ENCODE peak calls at places on chromosomes 16 and 17, in eight cellular contexts. B is transverse colon, I is prostate gland, G is HL-60, L is SK-N-SH, Z is stomach, Q is HCT116, E is HepG2. M is an unnamed sample.

GRCh38 chr16:13453938-13454553 is 465.9 kb upstream of the ERCC4 start:
- DNase-seq in L (peak; percentile 33), Q (peak; percentile 4), I (peak; percentile 7), E (peak; percentile 38), G (peak; percentile 16), B (peak; percentile 9), Z (peak; percentile 33), M (no peak)

GRCh38 chr16:85398688-85399582 is 214.2 kb upstream of the GSE1 start:
- DNase-seq in L (no peak), G (no peak), I (no peak), Z (no peak), Q (no peak), E (no peak), B (no peak), M (peak; percentile 38)

GRCh38 chr16:1706386-1707192 is 594 bp downstream of the MAPK8IP3 start:
- DNase-seq in E (no peak), Q (no peak), G (peak; percentile 39), B (no peak), I (no peak), Z (no peak), L (peak; percentile 74), M (peak; percentile 89)

GRCh38 chr16:8254425-8254824 is 335.9 kb downstream of the TMEM114 start:
- DNase-seq in Q (no peak), L (no peak), Z (no peak), B (no peak), I (no peak), G (no peak), E (no peak), M (no peak)

GRCh38 chr17:68197997-68198930 is 49.6 kb upstream of the AMZ2 start:
- DNase-seq in I (no peak), B (no peak), G (no peak), Z (peak; percentile 45), E (no peak), L (peak; percentile 46), Q (no peak), M (peak; percentile 87)

GRCh38 chr16:16075463-16076399 is 126.3 kb downstream of the ABCC1 start:
- DNase-seq in E (no peak), Q (no peak), B (peak; percentile 39), I (no peak), Z (peak; percentile 46), G (peak; percentile 99), L (no peak), M (peak; percentile 54)

GRCh38 chr16:55812951-55813350 is 19.9 kb downstream of the CES1 start:
- DNase-seq in I (no peak), G (no peak), L (no peak), E (no peak), B (no peak), Q (no peak), Z (no peak), M (no peak)

GRCh38 chr17:74637912-74638311 is 14.4 kb upstream of the CD300E start:
- DNase-seq in I (no peak), L (no peak), B (no peak), G (no peak), Q (no peak), Z (no peak), E (no peak), M (no peak)

GRCh38 chr16:86995456-86995855 is 321.7 kb downstream of the C16orf95 start:
- DNase-seq in Z (no peak), G (no peak), B (no peak), Q (no peak), E (no peak), L (no peak), I (no peak), M (no peak)

GRCh38 chr16:50627419-50627818 is 53.7 kb downstream of the SNX20 start:
- DNase-seq in Q (no peak), L (peak; percentile 42), B (peak; percentile 48), Z (peak; percentile 35), G (peak; percentile 39), I (peak; percentile 38), E (no peak), M (peak; percentile 27)

GRCh38 chr16:88882358-88883030 is 16.0 kb upstream of the PABPN1L start:
- DNase-seq in L (no peak), Q (peak; percentile 36), B (peak; percentile 65), E (no peak), Z (peak; percentile 63), G (peak; percentile 2), I (no peak), M (no peak)

GRCh38 chr16:66899945-66900688 is 18.6 kb downstream of the CDH16 start:
- DNase-seq in Q (no peak), L (peak; percentile 81), G (peak; percentile 19), I (no peak), B (peak; percentile 86), Z (peak; percentile 87), E (peak; percentile 72), M (no peak)

GRCh38 chr16:6481894-6482293 is 850.8 kb upstream of the RBFOX1 start:
- DNase-seq in L (no peak), Q (no peak), B (no peak), G (no peak), E (no peak), I (no peak), Z (no peak), M (no peak)

GRCh38 chr17:38671939-38672720 is 2.6 kb downstream of the EPOP start:
- DNase-seq in B (no peak), L (no peak), I (no peak), Q (no peak), G (no peak), Z (no peak), E (no peak), M (no peak)

GRCh38 chr16:48381201-48381600 is 4.0 kb downstream of the SIAH1 start:
- DNase-seq in B (no peak), L (no peak), Z (no peak), Q (no peak), I (no peak), E (no peak), G (no peak), M (no peak)

DNA sequence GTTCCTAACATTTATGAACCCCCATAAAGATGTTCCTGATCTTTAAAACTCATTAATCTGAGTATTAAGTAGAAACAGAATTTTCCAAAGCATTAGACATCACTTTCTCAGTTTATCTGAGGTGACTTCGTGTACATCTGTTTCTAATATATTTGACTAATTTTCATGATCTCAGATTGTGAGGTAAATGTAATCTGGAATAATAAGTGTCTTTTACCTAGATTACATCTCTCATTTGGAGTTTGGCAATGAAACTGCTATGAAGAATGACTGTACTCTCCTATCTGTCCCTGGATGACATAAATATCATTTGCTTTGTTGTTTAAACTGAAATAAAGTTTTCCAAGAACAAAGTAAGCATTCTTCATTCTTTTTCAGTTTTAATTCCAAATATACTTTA is 55.3 kb downstream of the GDPD1 start:
- DNase-seq in Q (no peak), I (no peak), G (no peak), Z (no peak), L (peak; percentile 27), B (no peak), E (no peak), M (no peak)
- TF ChIP-seq POLR2AphosphoS5 in Q (no peak), I (no peak), G (no peak), Z (no peak), L (peak; percentile 17), B (no peak), E (no peak), M (no peak)

GRCh38 chr16:11871193-11871592 is 19.9 kb upstream of the RSL1D1 start:
- DNase-seq in E (peak; percentile 53), Z (no peak), L (no peak), G (no peak), I (no peak), Q (no peak), B (no peak), M (no peak)
- TF ChIP-seq CTCF in E (peak; percentile 44), Z (no peak), L (peak; percentile 40), G (no peak), I (no peak), Q (peak; percentile 27), B (no peak), M (no peak)

GRCh38 chr17:75873587-75874322 is 4.6 kb downstream of the TRIM47 start:
- DNase-seq in G (no peak), Q (no peak), L (peak; percentile 32), I (no peak), B (no peak), Z (no peak), E (no peak), M (no peak)

GRCh38 chr17:75875940-75876189 is 2.5 kb downstream of the TRIM47 start:
- DNase-seq in G (no peak), L (peak; percentile 64), B (no peak), Z (no peak), I (peak; percentile 84), E (no peak), Q (no peak), M (peak; percentile 77)

GRCh38 chr17:75874323-75875181 is 3.8 kb downstream of the TRIM47 start:
- DNase-seq in E (no peak), Z (no peak), G (no peak), Q (no peak), L (peak; percentile 41), B (no peak), I (no peak), M (no peak)

GRCh38 chr17:75875182-75875939 is 3.0 kb downstream of the TRIM47 start:
- DNase-seq in L (peak; percentile 75), G (no peak), B (peak; percentile 59), E (no peak), I (peak; percentile 74), Q (no peak), Z (peak; percentile 60), M (no peak)

DNA sequence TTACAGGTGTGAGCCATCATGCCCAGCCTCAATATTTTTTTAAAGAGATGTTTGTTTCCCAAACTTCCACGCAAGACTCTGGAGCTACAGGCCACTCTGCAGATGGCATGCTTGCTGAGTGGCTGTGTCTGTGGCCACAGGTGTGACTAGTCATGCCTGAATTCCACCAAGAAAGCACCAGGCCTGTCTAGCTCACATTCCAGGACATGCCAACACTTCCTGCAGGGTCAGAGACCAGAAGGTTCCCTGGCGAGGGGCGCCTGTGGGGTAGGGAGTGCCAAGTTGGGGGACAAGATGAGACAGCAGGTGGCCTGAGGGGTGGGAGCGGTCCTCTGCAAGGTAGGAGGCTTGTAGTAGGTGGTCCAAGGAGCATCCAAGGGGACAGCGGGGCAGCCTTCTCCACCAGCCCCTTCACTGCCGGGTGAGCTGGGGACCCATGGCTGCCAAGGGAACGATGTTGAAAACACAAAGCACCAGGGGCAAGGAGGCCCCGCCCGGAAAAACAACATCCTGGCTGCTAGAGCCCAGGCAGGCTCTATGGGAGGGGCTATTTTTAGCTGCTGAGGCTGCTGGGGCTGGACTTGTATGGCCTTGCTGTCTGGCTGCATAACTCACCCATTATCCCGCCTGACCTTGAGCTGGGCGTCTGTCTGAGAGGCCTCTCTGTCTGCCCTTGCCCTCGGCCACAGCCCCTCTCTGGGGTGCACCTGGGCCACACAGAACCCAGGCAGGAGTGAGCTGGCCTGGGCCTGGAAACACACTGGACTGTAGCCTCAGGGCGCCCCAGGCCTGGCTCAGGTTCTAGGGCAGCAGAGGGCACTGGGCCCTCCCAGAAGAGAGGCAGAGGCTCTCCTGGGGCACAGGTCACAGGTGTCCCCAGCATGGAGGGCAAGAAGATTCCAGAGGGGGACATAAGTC is 5.7 kb downstream of the TRIM47 start:
- DNase-seq in B (peak; percentile 78), Z (peak; percentile 76), Q (no peak), I (peak; percentile 76), G (no peak), L (peak; percentile 52), E (peak; percentile 99), M (no peak)
- TF ChIP-seq POLR2AphosphoS5 in B (peak; percentile 24), Z (no peak), Q (peak; percentile 44), I (peak; percentile 77), G (no peak), L (no peak), E (peak; percentile 67), M (peak; percentile 33)

DNA sequence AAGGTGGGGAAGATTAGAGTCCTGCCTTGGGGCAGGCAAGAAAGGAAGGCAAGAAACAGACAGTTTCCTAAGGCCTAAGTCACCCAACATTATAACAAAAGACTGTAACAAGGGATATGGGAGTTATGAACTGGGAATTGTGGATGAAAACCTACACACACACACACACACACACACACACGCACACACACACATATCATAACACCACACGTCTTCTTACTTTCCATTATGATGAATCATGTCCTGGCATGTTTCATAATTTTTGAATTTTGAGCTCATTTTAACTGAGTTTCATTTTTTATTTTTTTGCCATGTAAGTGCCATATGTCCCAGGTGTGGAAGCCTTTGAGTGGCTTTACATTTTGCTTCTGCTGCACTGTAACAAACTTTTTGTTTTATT is 29.9 kb downstream of the HS3ST2 start:
- DNase-seq in G (no peak), Z (no peak), E (no peak), B (no peak), L (no peak), I (no peak), Q (no peak), M (no peak)
- TF ChIP-seq CTCF in G (no peak), Z (no peak), E (no peak), B (no peak), L (no peak), I (no peak), Q (no peak), M (no peak)